ENCODE peak calls at places on chromosomes 5 and 9, in four cellular contexts. N, I, Z and J are unnamed samples. For H3K4me1 and H3K9me3, the result is how much of the 10 kb centered on the place peaks cover.

GRCh38 chr9:84153885-84154284 is 173.3 kb downstream of the RMI1 start:
- DNase-seq in N (no peak), I (no peak), Z (no peak), J (no peak)

GRCh38 chr9:110623462-110624025 is 44.0 kb upstream of the SVEP1 start:
- DNase-seq in Z (no peak), N (no peak), I (peak), J (peak)

GRCh38 chr5:140189977-140190867 is 15.2 kb downstream of the CYSTM1 start:
- DNase-seq in Z (no peak), I (peak), N (no peak), J (no peak)

GRCh38 chr5:151038801-151039238 is 18.4 kb downstream of the GPX3 start:
- DNase-seq in N (no peak), I (no peak), Z (no peak), J (peak)

GRCh38 chr9:28999057-28999456 is 1425.8 kb upstream of the C9orf72 start:
- DNase-seq in N (no peak), Z (no peak), I (no peak), J (no peak)

GRCh38 chr5:3351581-3352442 is 243.8 kb upstream of the IRX1 start:
- DNase-seq in N (no peak), I (no peak), Z (peak), J (peak)

GRCh38 chr5:447501-447900 is 4.5 kb downstream of the EXOC3 start:
- DNase-seq in I (no peak), Z (no peak), N (no peak), J (no peak)

GRCh38 chr5:156406023-156406422 is 79.1 kb downstream of the SGCD start:
- DNase-seq in Z (no peak), I (no peak), N (no peak), J (no peak)

GRCh38 chr5:72860499-72860898 is 44.0 kb downstream of the TNPO1 start:
- DNase-seq in I (no peak), N (no peak), Z (no peak), J (no peak)

GRCh38 chr5:86070719-86071118 is 547.0 kb upstream of the COX7C start:
- DNase-seq in Z (no peak), N (no peak), I (no peak), J (no peak)

GRCh38 chr9:14349818-14350333 is 35.9 kb upstream of the NFIB start:
- DNase-seq in Z (no peak), N (no peak), I (peak), J (no peak)

GRCh38 chr5:31640024-31640423 is 1.1 kb downstream of the PDZD2 start:
- DNase-seq in Z (no peak), I (peak), N (no peak), J (no peak)

GRCh38 chr5:84287964-84288363 is 96.7 kb downstream of the EDIL3 start:
- DNase-seq in Z (no peak), I (no peak), N (no peak), J (no peak)

GRCh38 chr5:79491690-79492317 is 22.1 kb downstream of the HOMER1 start:
- DNase-seq in Z (no peak), I (no peak), N (no peak), J (no peak)

GRCh38 chr9:14353222-14354056 is 39.5 kb upstream of the NFIB start:
- DNase-seq in N (peak), I (peak), Z (peak), J (peak)

GRCh38 chr9:123685489-123686083 is 244.3 kb downstream of the DENND1A start:
- DNase-seq in I (no peak), N (no peak), Z (no peak), J (no peak)

GRCh38 chr5:43190755-43191603 is 1.0 kb upstream of the NIM1K start:
- DNase-seq in I (peak), N (no peak), Z (no peak), J (no peak)

GRCh38 chr5:150175536-150175935 is 9.0 kb downstream of the CDX1 start:
- DNase-seq in I (peak), Z (no peak), N (no peak), J (no peak)

GRCh38 chr9:71692337-71692736 is 76.0 kb downstream of the CEMIP2 start:
- DNase-seq in N (no peak), Z (no peak), I (no peak), J (peak)

GRCh38 chr5:150155258-150156032 is at the start of gene PDGFRB:
- DNase-seq in Z (peak), I (peak), N (no peak), J (peak)

GRCh38 chr5:93401844-93402243 is 179.2 kb downstream of the NR2F1-AS1 start:
- DNase-seq in Z (no peak), N (no peak), I (no peak), J (no peak)

GRCh38 chr5:105530716-105531261 is 1968.2 kb upstream of the NUDT12 start:
- DNase-seq in Z (no peak), N (no peak), I (peak), J (no peak)

DNA sequence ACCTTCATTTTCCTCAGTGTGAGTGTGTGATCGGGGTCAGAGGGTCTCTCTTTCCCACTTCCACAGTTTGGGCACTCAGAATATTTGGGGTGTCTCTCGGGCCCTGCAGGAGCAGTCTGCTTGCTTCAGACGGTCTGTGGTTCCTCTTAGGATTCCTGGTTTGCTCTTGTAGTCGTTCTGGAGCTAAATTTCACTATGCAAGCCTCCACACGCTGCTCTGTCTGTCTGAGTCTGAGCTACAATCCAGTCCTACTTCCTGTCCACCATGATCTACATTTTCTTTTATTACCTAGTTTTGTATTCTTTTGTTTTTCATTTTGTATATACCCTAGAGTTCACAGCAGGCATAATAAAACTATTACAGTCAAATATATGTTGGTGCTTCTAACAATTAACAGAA is 1967.3 kb upstream of the NUDT12 start:
- DNase-seq in I (no peak), N (no peak), Z (no peak), J (no peak)
- H3K4me1 ChIP-seq in I (under half), N (under half), Z (under half), J (under half)

DNA sequence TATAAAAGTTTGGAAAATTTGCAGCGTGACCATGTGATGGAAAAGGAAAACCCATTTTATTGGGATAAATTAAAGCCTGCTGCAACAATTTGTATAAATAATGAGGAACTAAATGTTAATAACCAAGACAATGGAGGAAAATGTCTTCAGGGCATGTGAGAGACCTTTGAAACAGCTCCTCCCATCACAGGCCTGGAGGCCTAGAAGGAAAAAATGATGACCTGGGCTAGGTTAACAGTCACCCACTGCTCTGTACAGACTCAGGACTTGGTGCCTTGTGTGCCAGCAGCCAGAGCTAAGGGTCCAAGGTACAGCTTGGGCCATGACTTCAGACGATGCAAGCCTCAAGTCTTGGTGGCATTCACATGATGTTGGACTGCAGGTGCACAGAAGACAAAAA is 22.0 kb upstream of the UGT3A1 start:
- DNase-seq in I (no peak), N (no peak), Z (no peak), J (no peak)
- H3K9me3 ChIP-seq in I (under half), N (under half), Z (under half), J (under half)

DNA sequence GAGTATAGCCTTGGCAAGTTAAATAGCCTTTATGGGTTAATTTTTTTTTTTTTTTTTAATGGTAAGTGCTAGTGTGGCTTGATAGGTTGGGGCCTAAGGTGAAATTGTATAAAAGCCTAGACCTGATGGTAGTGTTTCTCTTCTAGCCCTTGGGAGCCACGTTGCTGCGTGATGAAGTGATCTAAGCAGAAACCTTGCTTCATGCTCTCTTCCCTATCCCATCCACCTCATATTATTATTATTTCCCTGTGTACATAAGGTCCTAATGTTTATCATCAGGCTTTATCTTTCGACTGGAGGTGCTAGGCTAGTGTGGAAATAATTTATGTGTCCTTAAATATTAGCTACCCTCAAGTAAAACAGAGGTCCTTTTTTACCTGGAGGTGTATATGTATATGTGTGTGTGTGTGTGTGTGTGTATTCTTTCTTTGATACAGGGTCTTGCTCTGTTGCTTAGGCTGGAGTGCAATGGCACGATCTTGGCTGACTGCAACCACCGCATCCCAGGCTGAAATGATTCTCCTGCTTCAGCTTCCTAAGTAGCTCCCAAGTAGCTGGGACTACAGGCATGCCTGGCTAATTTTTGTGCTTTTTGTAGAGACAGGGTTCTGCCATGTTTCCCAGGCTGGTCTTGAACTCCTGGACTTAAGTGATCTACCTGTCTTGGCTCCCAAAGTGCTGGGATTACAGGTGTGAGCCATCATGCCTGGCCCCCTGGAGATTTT is 3.6 kb downstream of the UGCG start:
- DNase-seq in N (no peak), I (no peak), Z (no peak), J (no peak)
- H3K4me1 ChIP-seq in N (under half), I (under half), Z (under half), J (half or more)

DNA sequence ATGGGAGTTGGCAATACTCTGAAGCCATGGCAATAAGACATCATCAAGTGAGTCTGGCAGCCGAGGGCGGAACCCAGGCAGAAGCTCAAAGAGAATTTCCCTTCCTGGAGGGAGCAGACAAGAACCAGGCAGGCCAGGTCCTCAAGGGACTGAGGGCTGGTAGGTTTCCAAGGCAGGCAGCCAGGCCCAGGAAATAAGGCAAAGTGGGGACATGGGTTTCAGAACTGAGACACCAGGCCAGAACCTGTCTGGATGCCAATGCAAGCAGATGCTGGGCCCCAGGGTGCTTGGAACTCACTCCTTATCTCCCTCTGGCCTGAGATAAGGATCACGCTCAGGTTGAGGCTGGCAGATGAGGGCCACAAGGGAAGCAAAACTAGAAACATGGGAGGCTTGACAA is 8.9 kb downstream of the TSSK1B start:
- DNase-seq in N (no peak), I (no peak), Z (no peak), J (no peak)
- H3K9me3 ChIP-seq in N (under half), I (under half), Z (under half), J (under half)

GRCh38 chr5:119411291-119411934 is 40.9 kb upstream of the HSD17B4 start:
- DNase-seq in I (no peak), Z (no peak), N (no peak), J (no peak)
- H3K4me1 ChIP-seq in I (under half), Z (under half), N (under half), J (under half)

GRCh38 chr9:137349471-137350033 is 47.5 kb upstream of the NRARP start:
- DNase-seq in I (no peak), N (no peak), Z (no peak), J (no peak)
- H3K9me3 ChIP-seq in I (under half), N (under half), Z (under half), J (under half)

DNA sequence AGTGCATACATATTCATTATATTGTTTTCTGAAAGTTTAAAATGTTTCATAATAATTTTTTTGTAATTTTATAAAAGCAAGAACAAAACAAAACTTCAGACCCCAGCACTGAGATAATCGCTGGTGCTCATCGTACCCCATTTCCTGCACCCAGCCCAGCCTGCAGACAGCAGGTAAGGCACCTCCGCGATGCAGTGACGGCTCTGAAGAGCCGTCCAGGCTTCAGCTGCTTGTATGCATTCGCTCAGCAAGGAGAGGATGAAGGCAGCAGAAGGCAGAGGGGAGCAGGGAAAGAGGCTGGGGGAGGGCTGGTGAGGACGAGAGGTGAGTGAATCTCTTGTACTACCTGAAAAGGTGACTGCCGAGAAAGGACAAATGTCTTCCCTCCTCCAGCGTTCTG is 153.5 kb downstream of the TTLL11 start:
- DNase-seq in Z (no peak), I (no peak), N (no peak), J (no peak)
- H3K4me1 ChIP-seq in Z (under half), I (under half), N (under half), J (under half)